ENCODE peak calls at places on chromosome 2, in nine cellular contexts. Y, X, M, D, K, E, G, J and H are unnamed samples. For H3K9me3, the result is how much of the 10 kb centered on the place peaks cover.

GRCh38 chr2:71631411-71631931 is 178.1 kb downstream of the DYSF start:
- DNase-seq in G (no peak), E (peak), M (no peak), Y (no peak), X (no peak), J (no peak), K (no peak), D (no peak), H (no peak)

GRCh38 chr2:137964066-137964858 is at the start of gene HNMT:
- DNase-seq in Y (peak), G (peak), J (peak), K (no peak), D (peak), E (peak), M (no peak), X (peak), H (no peak)

GRCh38 chr2:230794472-230794871 is 70.3 kb upstream of the ITM2C start:
- DNase-seq in G (no peak), Y (no peak), X (no peak), E (no peak), K (no peak), D (no peak), J (no peak), M (no peak), H (no peak)

GRCh38 chr2:215434447-215435260 is 1.2 kb downstream of the FN1 start:
- DNase-seq in G (no peak), E (peak), M (no peak), K (no peak), J (no peak), D (no peak), Y (no peak), X (no peak), H (no peak)

GRCh38 chr2:107137711-107138110 is 251.7 kb upstream of the ST6GAL2 start:
- DNase-seq in J (no peak), G (no peak), E (no peak), M (no peak), K (no peak), Y (no peak), D (no peak), X (no peak), H (no peak)

GRCh38 chr2:118249970-118250369 is 161.7 kb downstream of the INSIG2 start:
- DNase-seq in E (peak), K (no peak), M (no peak), D (no peak), Y (no peak), X (no peak), J (no peak), G (no peak), H (no peak)

GRCh38 chr2:217683096-217683870 is 319.5 kb downstream of the TNS1 start:
- DNase-seq in Y (no peak), D (no peak), X (no peak), J (no peak), G (no peak), K (no peak), M (no peak), E (no peak), H (no peak)

GRCh38 chr2:20381457-20381856 is 30.8 kb upstream of the PUM2 start:
- DNase-seq in Y (peak), M (no peak), K (no peak), X (peak), G (no peak), J (no peak), E (peak), D (no peak), H (no peak)

GRCh38 chr2:73426161-73426560 is 40.5 kb downstream of the ALMS1 start:
- DNase-seq in K (no peak), E (no peak), J (no peak), G (no peak), X (no peak), Y (no peak), M (no peak), D (no peak), H (no peak)

GRCh38 chr2:128752691-128753263 is 434.1 kb upstream of the HS6ST1 start:
- DNase-seq in G (no peak), K (no peak), J (no peak), Y (no peak), E (no peak), D (no peak), M (peak), X (no peak), H (no peak)

GRCh38 chr2:134657650-134658250 is 61.0 kb downstream of the TMEM163 start:
- DNase-seq in K (no peak), M (no peak), Y (peak), G (no peak), J (no peak), E (peak), X (peak), D (no peak), H (no peak)

GRCh38 chr2:179270689-179271088 is 6.1 kb upstream of the SESTD1 start:
- DNase-seq in J (no peak), D (no peak), G (no peak), Y (no peak), K (no peak), X (no peak), M (no peak), E (no peak), H (no peak)

GRCh38 chr2:223588251-223588650 is 13.9 kb downstream of the SCG2 start:
- DNase-seq in M (no peak), K (no peak), X (peak), J (no peak), G (no peak), D (no peak), E (no peak), Y (no peak), H (no peak)

GRCh38 chr2:54763636-54764291 is 40.3 kb downstream of the EML6 start:
- DNase-seq in Y (no peak), K (no peak), G (no peak), J (no peak), X (peak), M (no peak), E (no peak), D (no peak), H (no peak)

GRCh38 chr2:203799905-203800304 is 67.7 kb upstream of the CTLA4 start:
- DNase-seq in E (no peak), J (no peak), K (no peak), G (no peak), D (no peak), X (no peak), Y (no peak), M (no peak), H (no peak)

GRCh38 chr2:239583171-239583878 is 182.5 kb upstream of the HDAC4 start:
- DNase-seq in Y (no peak), G (peak), K (no peak), J (no peak), M (peak), D (peak), E (no peak), X (no peak), H (no peak)

GRCh38 chr2:239580199-239580527 is 179.3 kb upstream of the HDAC4 start:
- DNase-seq in M (no peak), Y (no peak), E (no peak), G (no peak), J (no peak), D (no peak), X (no peak), K (no peak), H (no peak)

GRCh38 chr2:239579524-239580198 is 178.8 kb upstream of the HDAC4 start:
- DNase-seq in M (peak), E (no peak), Y (no peak), J (no peak), D (peak), G (peak), K (no peak), X (no peak), H (no peak)

GRCh38 chr2:239579081-239579480 is 178.3 kb upstream of the HDAC4 start:
- DNase-seq in M (peak), X (no peak), Y (no peak), D (peak), E (no peak), K (no peak), J (no peak), G (peak), H (no peak)

GRCh38 chr2:239581352-239581901 is 180.6 kb upstream of the HDAC4 start:
- DNase-seq in M (peak), J (no peak), D (peak), X (no peak), K (no peak), E (no peak), G (peak), Y (no peak), H (no peak)
- H3K9me3 ChIP-seq in M (under half), J (under half), D (under half), X (under half), K (half or more), E (under half), G (under half), Y (under half), H (under half)

GRCh38 chr2:89819809-89820208 is 1128.3 kb downstream of the RPIA start:
- DNase-seq in Y (no peak), K (no peak), D (no peak), X (no peak), J (no peak), G (no peak), M (no peak), E (no peak), H (no peak)
- H3K9me3 ChIP-seq in Y (half or more), K (half or more), D (half or more), X (half or more), J (under half), G (under half), M (under half), E (under half), H (under half)

DNA sequence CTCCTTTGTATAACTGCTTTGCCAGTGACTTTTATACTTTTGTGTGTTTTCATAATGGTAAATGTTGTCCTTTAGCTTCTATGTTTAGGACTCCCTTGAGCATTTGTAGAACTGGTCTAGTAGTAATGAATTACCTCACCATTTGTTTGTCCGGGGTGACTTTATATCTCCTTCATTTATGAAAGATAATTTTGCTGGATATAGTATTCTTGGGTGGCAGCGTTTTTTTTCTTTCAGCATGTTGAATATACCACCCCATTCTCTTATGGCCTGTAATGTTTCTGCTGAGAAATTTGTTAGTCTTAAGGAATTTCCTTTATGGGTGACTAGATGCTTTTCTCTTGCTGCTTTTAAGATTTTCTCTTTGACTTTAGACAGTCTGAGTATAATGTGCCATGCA is 56.0 kb downstream of the GPC1 start:
- DNase-seq in X (no peak), Y (no peak), G (no peak), J (no peak), M (no peak), E (no peak), K (no peak), D (no peak), H (no peak)
- H3K9me3 ChIP-seq in X (under half), Y (under half), G (under half), J (half or more), M (under half), E (under half), K (under half), D (under half), H (under half)

GRCh38 chr2:31037058-31037457 is 101.2 kb downstream of the GALNT14 start:
- DNase-seq in J (no peak), Y (no peak), G (no peak), M (no peak), E (no peak), X (no peak), D (no peak), K (no peak), H (no peak)

GRCh38 chr2:31032475-31032874 is 105.8 kb downstream of the GALNT14 start:
- DNase-seq in D (no peak), X (no peak), M (no peak), E (no peak), J (no peak), K (no peak), Y (no peak), G (no peak), H (no peak)

GRCh38 chr2:31033032-31033431 is 105.2 kb downstream of the GALNT14 start:
- DNase-seq in J (no peak), K (no peak), X (peak), D (no peak), M (no peak), G (no peak), E (no peak), Y (no peak), H (no peak)

GRCh38 chr2:31038385-31038784 is 99.9 kb downstream of the GALNT14 start:
- DNase-seq in X (peak), M (no peak), D (no peak), G (no peak), Y (no peak), K (no peak), E (peak), J (no peak), H (no peak)
- H3K9me3 ChIP-seq in X (under half), M (under half), D (under half), G (under half), Y (under half), K (under half), E (under half), J (under half), H (under half)

GRCh38 chr2:89784960-89785359 is 1093.5 kb downstream of the RPIA start:
- DNase-seq in K (no peak), X (no peak), M (no peak), J (no peak), G (no peak), D (no peak), E (no peak), Y (no peak), H (no peak)
- H3K9me3 ChIP-seq in K (under half), X (half or more), M (under half), J (half or more), G (half or more), D (half or more), E (under half), Y (half or more), H (under half)